ENCODE peak calls at places on chromosomes 12 and 14, in nine cellular contexts. A is NT2/D1; L is sigmoid colon; Z is CD8-positive, alpha-beta T cell; I is tibial nerve; M is cardiac muscle cell; N is IMR-90; T is heart right ventricle; J is left lung. D is an unnamed sample.
A peak's percentile ranks its signal among the peaks of the same experiment; 100 is the strongest.

GRCh38 chr14:86430807-86431206 is 900.9 kb downstream of the FLRT2 start:
- DNase-seq in A (no peak), L (no peak), M (no peak), Z (no peak), J (no peak), T (no peak), I (no peak), N (peak; percentile 44), D (no peak)

GRCh38 chr14:94569381-94570001 is 8.2 kb downstream of the SERPINA4 start:
- DNase-seq in J (no peak), M (no peak), Z (no peak), A (no peak), N (no peak), I (no peak), L (no peak), T (no peak), D (no peak)

GRCh38 chr12:131734336-131735152 is 23.7 kb downstream of the SFSWAP start:
- DNase-seq in L (no peak), N (no peak), T (no peak), M (no peak), J (no peak), A (no peak), I (no peak), Z (no peak), D (no peak)

GRCh38 chr12:110903511-110903910 is 16.9 kb downstream of the MYL2 start:
- DNase-seq in I (no peak), N (no peak), J (no peak), M (no peak), A (no peak), L (no peak), T (no peak), Z (no peak), D (no peak)

GRCh38 chr12:129676411-129676810 is 227.4 kb downstream of the TMEM132D start:
- DNase-seq in J (no peak), A (no peak), M (no peak), T (no peak), I (no peak), L (no peak), Z (no peak), N (no peak), D (no peak)

GRCh38 chr12:8603858-8604257 is 8.8 kb downstream of the AICDA start:
- DNase-seq in Z (no peak), M (no peak), J (no peak), A (peak; percentile 46), T (no peak), N (no peak), L (no peak), I (no peak), D (no peak)

GRCh38 chr14:21199611-21200570 is 44.0 kb upstream of the OR5AU1 start:
- DNase-seq in N (peak; percentile 80), Z (no peak), I (no peak), L (no peak), A (no peak), T (no peak), J (no peak), M (no peak), D (no peak)

GRCh38 chr12:132275110-132275531 is 54.3 kb downstream of the GALNT9 start:
- DNase-seq in J (peak; percentile 47), A (peak; percentile 39), M (peak; percentile 69), T (peak; percentile 4), L (no peak), Z (no peak), I (no peak), N (peak; percentile 20), D (no peak)

GRCh38 chr14:30445852-30446251 is 113.1 kb upstream of the G2E3 start:
- DNase-seq in L (no peak), J (no peak), M (no peak), A (no peak), I (no peak), T (no peak), Z (no peak), N (no peak), D (no peak)

GRCh38 chr14:30444451-30444850 is 114.5 kb upstream of the G2E3 start:
- DNase-seq in L (no peak), J (no peak), N (no peak), I (no peak), M (no peak), Z (no peak), A (no peak), T (no peak), D (no peak)

GRCh38 chr14:30443368-30444007 is 115.5 kb upstream of the G2E3 start:
- DNase-seq in T (no peak), I (no peak), M (peak; percentile 53), J (no peak), N (peak; percentile 46), L (no peak), Z (no peak), A (peak; percentile 15), D (peak; percentile 12)

GRCh38 chr14:30440986-30441385 is 118.0 kb upstream of the G2E3 start:
- DNase-seq in A (no peak), M (no peak), Z (no peak), J (no peak), N (no peak), L (no peak), I (no peak), T (no peak), D (no peak)

GRCh38 chr14:30445394-30445793 is 113.6 kb upstream of the G2E3 start:
- DNase-seq in T (no peak), Z (no peak), L (no peak), N (no peak), I (no peak), J (no peak), M (no peak), A (no peak), D (no peak)
- H3K4me1 ChIP-seq in T (peaks cover under 1% of the 10 kb centered on the region), Z (no peaks in the 10 kb centered on the region), L (no peaks in the 10 kb centered on the region), N (no peaks in the 10 kb centered on the region), I (no peaks in the 10 kb centered on the region), J (no peaks in the 10 kb centered on the region), M (peaks cover 7% of the 10 kb centered on the region), A (no peaks in the 10 kb centered on the region), D (no peaks in the 10 kb centered on the region)

GRCh38 chr12:127559349-127560040 is 707.5 kb upstream of the TMEM132C start:
- DNase-seq in L (no peak), Z (no peak), T (peak; percentile 17), M (peak; percentile 44), J (peak; percentile 34), I (peak; percentile 5), A (peak; percentile 77), N (peak; percentile 94), D (peak; percentile 78)

GRCh38 chr12:127560041-127560478 is 706.9 kb upstream of the TMEM132C start:
- DNase-seq in T (no peak), A (no peak), I (no peak), N (no peak), J (no peak), Z (no peak), L (no peak), M (no peak), D (no peak)

GRCh38 chr12:127565241-127565640 is 701.7 kb upstream of the TMEM132C start:
- DNase-seq in T (no peak), L (no peak), A (no peak), N (no peak), M (no peak), Z (no peak), J (no peak), I (no peak), D (no peak)

GRCh38 chr12:127558363-127558762 is 708.6 kb upstream of the TMEM132C start:
- DNase-seq in L (no peak), T (no peak), N (no peak), M (no peak), A (no peak), Z (no peak), J (no peak), I (no peak), D (no peak)

GRCh38 chr12:127562781-127563180 is 704.2 kb upstream of the TMEM132C start:
- DNase-seq in J (no peak), A (no peak), I (no peak), Z (no peak), L (no peak), T (no peak), N (no peak), M (no peak), D (no peak)
- H3K4me1 ChIP-seq in J (no peaks in the 10 kb centered on the region), A (no peaks in the 10 kb centered on the region), I (no peaks in the 10 kb centered on the region), Z (no peaks in the 10 kb centered on the region), L (no peaks in the 10 kb centered on the region), T (no peaks in the 10 kb centered on the region), N (peaks cover 1% of the 10 kb centered on the region), M (no peaks in the 10 kb centered on the region), D (no peaks in the 10 kb centered on the region)

GRCh38 chr12:89950421-89950820 is 241.8 kb upstream of the ATP2B1 start:
- DNase-seq in I (no peak), T (no peak), N (no peak), L (no peak), A (no peak), J (no peak), M (no peak), Z (no peak), D (no peak)

GRCh38 chr12:89951694-89952060 is 243.0 kb upstream of the ATP2B1 start:
- DNase-seq in A (no peak), T (no peak), Z (no peak), N (no peak), M (no peak), L (no peak), J (no peak), I (no peak), D (peak; percentile 61)

GRCh38 chr12:89949457-89950195 is 241.0 kb upstream of the ATP2B1 start:
- DNase-seq in Z (no peak), I (peak; percentile 30), N (peak; percentile 64), A (no peak), M (peak; percentile 88), L (no peak), J (no peak), T (no peak), D (peak; percentile 91)

GRCh38 chr12:89951050-89951693 is 242.5 kb upstream of the ATP2B1 start:
- DNase-seq in M (no peak), I (no peak), A (no peak), T (no peak), N (peak; percentile 84), J (no peak), Z (no peak), L (no peak), D (peak; percentile 79)

DNA sequence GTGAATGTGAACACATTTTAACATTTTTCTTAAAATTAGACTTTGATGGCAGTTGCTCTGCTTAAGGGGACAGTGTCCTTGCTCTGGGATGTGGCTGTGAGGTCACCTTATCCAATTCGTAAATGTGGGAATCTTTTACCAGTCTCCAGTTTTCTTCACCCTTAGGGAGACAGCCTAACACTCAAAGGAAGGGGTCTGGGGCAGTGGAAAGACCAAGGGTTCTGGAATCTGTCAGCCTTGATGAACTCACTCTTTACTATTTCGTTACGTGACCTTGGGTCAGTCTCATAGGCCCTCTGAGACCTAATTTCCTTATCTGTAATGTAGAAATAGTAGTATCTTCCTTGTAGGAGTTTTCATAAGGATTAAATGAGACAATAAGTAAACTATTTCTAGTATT is 245.6 kb upstream of the ATP2B1 start:
- DNase-seq in Z (no peak), L (no peak), A (no peak), T (no peak), N (no peak), I (no peak), J (no peak), M (no peak), D (no peak)
- H3K4me1 ChIP-seq in Z (peaks cover 20% of the 10 kb centered on the region), L (peaks cover 20% of the 10 kb centered on the region), A (no peaks in the 10 kb centered on the region), T (no peaks in the 10 kb centered on the region), N (peaks cover 8% of the 10 kb centered on the region), I (no peaks in the 10 kb centered on the region), J (no peaks in the 10 kb centered on the region), M (peaks cover 21% of the 10 kb centered on the region), D (peaks cover 27% of the 10 kb centered on the region)

GRCh38 chr14:87993485-87993809 is 465 bp upstream of the GALC start:
- DNase-seq in J (no peak), A (no peak), T (no peak), I (no peak), Z (no peak), M (no peak), N (no peak), L (no peak), D (no peak)

GRCh38 chr14:87990687-87991086 is 2.3 kb downstream of the GALC start:
- DNase-seq in I (no peak), M (no peak), T (no peak), L (no peak), A (no peak), N (no peak), Z (no peak), J (no peak), D (no peak)

GRCh38 chr14:87992349-87992719 is 648 bp downstream of the GALC start:
- DNase-seq in A (no peak), Z (peak; percentile 11), N (peak; percentile 11), J (peak; percentile 40), T (no peak), M (peak; percentile 36), I (no peak), L (no peak), D (peak; percentile 2)

GRCh38 chr14:87994974-87995373 is 2.0 kb upstream of the GALC start:
- DNase-seq in T (no peak), Z (no peak), J (no peak), M (peak; percentile 14), L (no peak), I (no peak), A (no peak), N (no peak), D (no peak)

DNA sequence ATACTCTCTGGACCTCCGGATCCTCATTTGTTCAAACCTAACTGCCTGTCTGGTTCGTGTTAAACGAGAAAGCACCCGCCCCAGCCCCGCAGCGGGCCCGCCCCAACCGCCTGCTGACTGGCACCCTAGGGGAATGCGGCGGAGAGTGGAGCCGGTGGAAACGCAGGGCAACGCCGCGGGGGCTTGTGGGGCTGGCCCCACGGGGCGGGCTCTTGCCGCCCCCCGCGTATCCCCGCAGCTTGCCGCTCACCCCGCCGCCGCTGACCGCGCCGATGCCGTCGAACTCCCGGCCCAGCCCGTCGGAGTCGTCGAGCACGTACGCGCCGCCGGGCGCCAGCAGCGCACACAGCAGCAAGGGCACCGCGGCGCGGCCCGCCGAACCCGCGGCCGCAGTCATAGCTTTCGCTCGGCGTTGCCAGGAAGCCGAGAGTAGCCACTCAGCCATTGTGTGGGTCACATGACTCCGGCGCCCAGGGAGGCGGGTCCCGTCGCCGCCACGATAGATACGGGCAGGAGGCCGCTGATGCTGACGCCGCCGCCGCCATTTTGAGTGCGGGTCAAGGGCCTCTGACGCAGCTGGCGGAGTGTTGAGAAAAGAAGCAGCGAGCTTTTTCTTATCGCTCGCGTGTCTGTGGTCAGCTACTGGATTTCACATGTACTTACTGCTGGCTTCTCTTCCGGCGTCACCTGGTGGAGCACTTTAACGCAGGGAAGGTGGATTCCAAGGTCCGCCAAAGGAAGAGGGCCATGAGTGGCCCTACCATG is at the start of gene GALC:
- DNase-seq in N (peak; percentile 89), A (peak; percentile 70), I (peak; percentile 92), M (peak; percentile 97), Z (peak; percentile 91), L (peak; percentile 97), T (peak; percentile 95), J (peak; percentile 97), D (peak; percentile 75)
- H3K4me1 ChIP-seq in N (peaks cover 8% of the 10 kb centered on the region), A (no peaks in the 10 kb centered on the region), I (no peaks in the 10 kb centered on the region), M (peaks cover 38% of the 10 kb centered on the region), Z (peaks cover 42% of the 10 kb centered on the region), L (peaks cover 18% of the 10 kb centered on the region), T (peaks cover 18% of the 10 kb centered on the region), J (peaks cover 54% of the 10 kb centered on the region), D (peaks cover 8% of the 10 kb centered on the region)